ENCODE peak calls at places on chromosomes 6 and 20, in nine cellular contexts. U, D, E, F, C, M, P, I and J are unnamed samples.

GRCh38 chr20:9349256-9349655 is 165.1 kb upstream of the LAMP5 start:
- DNase-seq in U (no peak), D (no peak), E (no peak), F (no peak), C (no peak), M (no peak), P (no peak), I (no peak), J (no peak)

GRCh38 chr6:8906699-8907098 is 471.4 kb upstream of the SLC35B3 start:
- DNase-seq in U (no peak), D (no peak), E (no peak), F (no peak), C (no peak), M (no peak), P (no peak), I (no peak), J (no peak)

GRCh38 chr6:76466286-76466685 is 393.8 kb upstream of the IMPG1 start:
- DNase-seq in U (no peak), D (no peak), E (no peak), F (no peak), C (no peak), M (no peak), P (no peak), I (no peak), J (no peak)

GRCh38 chr20:20213722-20214121 is 154.2 kb upstream of the INSM1 start:
- DNase-seq in U (no peak), D (no peak), E (peak), F (no peak), C (peak), M (no peak), P (no peak), I (no peak), J (no peak)

GRCh38 chr20:532530-532929 is 11.1 kb downstream of the CSNK2A1 start:
- DNase-seq in U (no peak), D (no peak), E (no peak), F (no peak), C (no peak), M (no peak), P (no peak), I (no peak), J (no peak)

GRCh38 chr20:31704225-31705119 is 18.2 kb downstream of the BCL2L1 start:
- DNase-seq in U (no peak), D (no peak), E (no peak), F (no peak), C (no peak), M (peak), P (no peak), I (no peak), J (peak)

GRCh38 chr20:4110885-4111284 is 95.5 kb upstream of the RNF24 start:
- DNase-seq in U (no peak), D (no peak), E (no peak), F (no peak), C (no peak), M (no peak), P (no peak), I (no peak), J (no peak)

GRCh38 chr20:38059832-38060231 is 26.3 kb downstream of the RPRD1B start:
- DNase-seq in U (no peak), D (no peak), E (no peak), F (no peak), C (no peak), M (no peak), P (no peak), I (no peak), J (no peak)

GRCh38 chr6:51788121-51788520 is 299.3 kb downstream of the PKHD1 start:
- DNase-seq in U (no peak), D (no peak), E (no peak), F (no peak), C (no peak), M (no peak), P (no peak), I (no peak), J (no peak)

GRCh38 chr6:169371344-169372144 is 117.9 kb upstream of the THBS2 start:
- DNase-seq in U (no peak), D (no peak), E (no peak), F (no peak), C (no peak), M (peak), P (no peak), I (no peak), J (peak)

GRCh38 chr20:22700387-22700786 is 116.0 kb upstream of the FOXA2 start:
- DNase-seq in U (no peak), D (no peak), E (no peak), F (no peak), C (no peak), M (no peak), P (no peak), I (no peak), J (peak)

GRCh38 chr20:576156-576555 is 32.6 kb upstream of the CSNK2A1 start:
- DNase-seq in U (no peak), D (no peak), E (no peak), F (no peak), C (peak), M (no peak), P (no peak), I (no peak), J (no peak)

GRCh38 chr20:32050324-32050723 is 1.7 kb upstream of the HCK start:
- DNase-seq in U (no peak), D (no peak), E (no peak), F (no peak), C (no peak), M (no peak), P (no peak), I (no peak), J (no peak)

GRCh38 chr6:142301421-142302391 is at the start of gene ADGRG6:
- DNase-seq in U (no peak), D (peak), E (peak), F (peak), C (no peak), M (no peak), P (peak), I (peak), J (peak)

GRCh38 chr20:46030290-46031013 is 1.4 kb downstream of the SLC12A5 start:
- DNase-seq in U (no peak), D (no peak), E (no peak), F (no peak), C (no peak), M (no peak), P (no peak), I (no peak), J (no peak)